ENCODE peak calls at places on chromosomes 13 and 19, in five cellular contexts. N, U, Y, V and F are unnamed samples.

GRCh38 chr13:113407103-113407530 is 43.2 kb upstream of the GRTP1 start:
- DNase-seq in Y (no peak), V (no peak), U (no peak), N (no peak), F (no peak)

GRCh38 chr19:23673132-23673531 is 13.9 kb downstream of the ZNF675 start:
- DNase-seq in U (no peak), V (no peak), N (no peak), Y (no peak), F (no peak)

GRCh38 chr13:105960326-105960725 is 575.1 kb downstream of the EFNB2 start:
- DNase-seq in N (no peak), Y (no peak), U (no peak), V (no peak), F (no peak)

GRCh38 chr13:74730556-74731331 is 596.5 kb upstream of the KLF12 start:
- DNase-seq in Y (no peak), N (no peak), U (no peak), V (no peak), F (no peak)

GRCh38 chr19:5624154-5624663 is 1.3 kb downstream of the SAFB start:
- DNase-seq in U (no peak), Y (no peak), V (peak; percentile 25), N (peak; percentile 40), F (no peak)

GRCh38 chr19:6739884-6740588 is 556 bp downstream of the TRIP10 start:
- DNase-seq in Y (no peak), N (peak; percentile 70), U (no peak), V (no peak), F (no peak)

GRCh38 chr19:17469371-17470203 is 737 bp upstream of the SLC27A1 start:
- DNase-seq in U (peak; percentile 86), V (peak; percentile 97), N (peak; percentile 90), Y (peak; percentile 86), F (peak; percentile 81)

GRCh38 chr19:3613765-3614661 is 7.3 kb upstream of the TBXA2R start:
- DNase-seq in Y (no peak), V (no peak), N (no peak), U (no peak), F (no peak)

GRCh38 chr19:35216026-35216832 is 12.3 kb downstream of the FAM187B start:
- DNase-seq in Y (no peak), U (no peak), V (no peak), N (no peak), F (no peak)

GRCh38 chr19:35830986-35831385 is 18.3 kb upstream of the PRODH2 start:
- DNase-seq in U (no peak), V (no peak), Y (no peak), N (no peak), F (no peak)

GRCh38 chr19:5089283-5089682 is 120.4 kb downstream of the KDM4B start:
- DNase-seq in Y (no peak), U (no peak), N (no peak), V (no peak), F (no peak)